ENCODE peak calls at places on chromosomes 1 and 21, in seven cellular contexts. M is K562, B is HCT116, R is SK-N-SH, H is GM12878, P is H1, X is HepG2. L is an unnamed sample.

GRCh38 chr21:34936299-34936698 is 112.8 kb downstream of the RUNX1 start:
- DNase-seq in M (no peak), B (no peak), R (no peak), H (no peak), P (no peak), X (no peak), L (no peak)

GRCh38 chr1:173016409-173016808 is 34.3 kb downstream of the TNFSF18 start:
- DNase-seq in M (no peak), B (no peak), R (no peak), H (no peak), P (no peak), X (no peak), L (no peak)

GRCh38 chr21:46477765-46478164 is 19.1 kb downstream of the DIP2A start:
- DNase-seq in M (no peak), B (no peak), R (no peak), H (no peak), P (no peak), X (no peak), L (no peak)

GRCh38 chr1:54812801-54813478 is 11.8 kb upstream of the TTC22 start:
- DNase-seq in M (no peak), B (no peak), R (no peak), H (peak), P (peak), X (no peak), L (no peak)

GRCh38 chr1:13828454-13829151 is 128.6 kb downstream of the PRDM2 start:
- DNase-seq in M (peak), B (peak), R (peak), H (no peak), P (peak), X (peak), L (peak)

GRCh38 chr1:16927711-16928485 is 6.2 kb downstream of the CROCC start:
- DNase-seq in M (no peak), B (no peak), R (peak), H (no peak), P (no peak), X (no peak), L (no peak)

GRCh38 chr21:31570824-31571425 is 88.6 kb upstream of the SOD1 start:
- DNase-seq in M (no peak), B (no peak), R (no peak), H (no peak), P (no peak), X (no peak), L (no peak)

GRCh38 chr1:150484861-150485260 is 2.4 kb upstream of the TARS2 start:
- DNase-seq in M (peak), B (no peak), R (no peak), H (no peak), P (no peak), X (peak), L (peak)

GRCh38 chr1:26285366-26286063 is 5.6 kb downstream of the SH3BGRL3 start:
- DNase-seq in M (peak), B (peak), R (peak), H (no peak), P (peak), X (peak), L (no peak)

GRCh38 chr1:79325705-79326104 is 319.2 kb upstream of the ADGRL4 start:
- DNase-seq in M (no peak), B (no peak), R (no peak), H (no peak), P (no peak), X (no peak), L (no peak)

GRCh38 chr1:244974550-244974949 is 110.2 kb upstream of the HNRNPU start:
- DNase-seq in M (no peak), B (no peak), R (no peak), H (no peak), P (no peak), X (no peak), L (no peak)

GRCh38 chr1:221274373-221274772 is 395.1 kb downstream of the HLX start:
- DNase-seq in M (no peak), B (no peak), R (no peak), H (no peak), P (no peak), X (no peak), L (no peak)

GRCh38 chr1:211376807-211377206 is 50.2 kb downstream of the TRAF5 start:
- DNase-seq in M (no peak), B (no peak), R (no peak), H (no peak), P (no peak), X (no peak), L (no peak)

GRCh38 chr1:167503626-167504458 is 14.5 kb downstream of the CD247 start:
- DNase-seq in M (no peak), B (no peak), R (no peak), H (no peak), P (peak), X (no peak), L (no peak)

GRCh38 chr1:108962681-108963051 is 618 bp downstream of the CLCC1 start:
- DNase-seq in M (no peak), B (no peak), R (no peak), H (no peak), P (no peak), X (peak), L (peak)

GRCh38 chr1:41795205-41795762 is 123.4 kb downstream of the HIVEP3 start:
- DNase-seq in M (no peak), B (peak), R (no peak), H (no peak), P (no peak), X (no peak), L (peak)

GRCh38 chr1:209073879-209074278 is 509.6 kb upstream of the CAMK1G start:
- DNase-seq in M (no peak), B (no peak), R (no peak), H (no peak), P (no peak), X (no peak), L (no peak)

GRCh38 chr1:185439727-185440415 is 122.8 kb upstream of the IVNS1ABP start:
- DNase-seq in M (no peak), B (no peak), R (no peak), H (peak), P (no peak), X (no peak), L (no peak)

GRCh38 chr1:22831729-22832413 is 121.2 kb downstream of the EPHB2 start:
- DNase-seq in M (no peak), B (peak), R (no peak), H (no peak), P (no peak), X (peak), L (no peak)

GRCh38 chr1:26858160-26858559 is 4.8 kb upstream of the SFN start:
- DNase-seq in M (no peak), B (no peak), R (no peak), H (no peak), P (no peak), X (no peak), L (no peak)

GRCh38 chr1:113210248-113210647 is 137.2 kb downstream of the LRIG2 start:
- DNase-seq in M (peak), B (no peak), R (no peak), H (no peak), P (no peak), X (no peak), L (no peak)

GRCh38 chr1:93874025-93874651 is 4.9 kb downstream of the DNTTIP2 start:
- DNase-seq in M (no peak), B (no peak), R (peak), H (no peak), P (no peak), X (peak), L (no peak)

GRCh38 chr1:38026592-38027200 is 14.2 kb downstream of the UTP11 start:
- DNase-seq in M (no peak), B (no peak), R (no peak), H (no peak), P (no peak), X (no peak), L (peak)

GRCh38 chr1:12617901-12618660 is at the start of gene DHRS3:
- DNase-seq in M (peak), B (peak), R (peak), H (no peak), P (peak), X (peak), L (peak)
- TF ChIP-seq JUND in M (no peak), B (no peak), R (no peak), H (no peak), P (no peak), X (no peak), L (no peak)

GRCh38 chr1:198599749-198600148 is 39.1 kb upstream of the PTPRC start:
- DNase-seq in M (no peak), B (no peak), R (no peak), H (no peak), P (no peak), X (no peak), L (no peak)

GRCh38 chr1:198600906-198601305 is 37.9 kb upstream of the PTPRC start:
- DNase-seq in M (no peak), B (no peak), R (no peak), H (no peak), P (no peak), X (no peak), L (no peak)

GRCh38 chr1:198605426-198605825 is 33.4 kb upstream of the PTPRC start:
- DNase-seq in M (no peak), B (no peak), R (peak), H (no peak), P (no peak), X (no peak), L (no peak)

GRCh38 chr1:198604973-198605372 is 33.9 kb upstream of the PTPRC start:
- DNase-seq in M (no peak), B (no peak), R (no peak), H (no peak), P (no peak), X (no peak), L (no peak)

GRCh38 chr1:198601936-198602889 is 36.6 kb upstream of the PTPRC start:
- DNase-seq in M (no peak), B (no peak), R (no peak), H (no peak), P (no peak), X (no peak), L (no peak)
- TF ChIP-seq JUND in M (no peak), B (no peak), R (no peak), H (no peak), P (no peak), X (no peak), L (no peak)

GRCh38 chr1:74579425-74579824 is 67.0 kb upstream of the LRRC53 start:
- DNase-seq in M (no peak), B (no peak), R (no peak), H (peak), P (no peak), X (no peak), L (no peak)
- TF ChIP-seq JUND in M (no peak), B (no peak), R (no peak), H (no peak), P (no peak), X (no peak), L (no peak)

DNA sequence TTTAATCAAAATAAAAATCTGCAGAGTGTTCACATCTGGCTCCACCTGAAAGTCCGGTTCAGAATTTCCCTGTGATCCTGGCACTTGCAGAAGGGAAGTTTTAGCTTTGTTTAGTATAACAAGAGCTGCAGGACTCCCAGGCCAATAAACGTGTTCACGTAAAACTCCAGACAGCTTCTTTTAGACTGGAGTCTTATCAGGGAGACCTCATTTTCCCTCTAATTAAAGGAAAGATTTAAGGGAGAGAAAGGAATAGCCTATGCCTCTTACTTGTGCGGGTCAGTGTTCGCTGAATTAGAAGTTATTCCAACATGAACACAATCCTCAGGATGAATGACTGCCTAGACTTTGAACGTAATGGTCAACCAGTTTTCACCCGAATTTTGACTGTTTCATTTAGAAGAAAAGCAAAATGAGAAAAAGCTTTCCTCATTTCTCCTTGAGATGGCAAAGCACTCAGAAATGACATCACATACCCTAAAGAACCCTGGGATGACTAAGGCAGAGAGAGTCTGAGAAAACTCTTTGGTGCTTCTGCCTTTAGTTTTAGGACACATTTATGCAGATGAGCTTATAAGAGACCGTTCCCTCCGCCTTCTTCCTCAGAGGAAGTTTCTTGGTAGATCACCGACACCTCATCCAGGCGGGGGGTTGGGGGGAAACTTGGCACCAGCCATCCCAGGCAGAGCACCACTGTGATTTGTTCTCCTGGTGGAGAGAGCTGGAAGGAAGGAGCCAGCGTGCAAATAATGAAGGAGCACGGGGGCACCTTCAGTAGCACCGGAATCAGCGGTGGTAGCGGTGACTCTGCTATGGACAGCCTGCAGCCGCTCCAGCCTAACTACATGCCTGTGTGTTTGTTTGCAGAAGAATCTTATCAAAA is 202.1 kb upstream of the SGIP1 start:
- DNase-seq in M (no peak), B (no peak), R (peak), H (no peak), P (peak), X (no peak), L (no peak)
- TF ChIP-seq JUND in M (no peak), B (peak), R (peak), H (no peak), P (peak), X (no peak), L (no peak)

DNA sequence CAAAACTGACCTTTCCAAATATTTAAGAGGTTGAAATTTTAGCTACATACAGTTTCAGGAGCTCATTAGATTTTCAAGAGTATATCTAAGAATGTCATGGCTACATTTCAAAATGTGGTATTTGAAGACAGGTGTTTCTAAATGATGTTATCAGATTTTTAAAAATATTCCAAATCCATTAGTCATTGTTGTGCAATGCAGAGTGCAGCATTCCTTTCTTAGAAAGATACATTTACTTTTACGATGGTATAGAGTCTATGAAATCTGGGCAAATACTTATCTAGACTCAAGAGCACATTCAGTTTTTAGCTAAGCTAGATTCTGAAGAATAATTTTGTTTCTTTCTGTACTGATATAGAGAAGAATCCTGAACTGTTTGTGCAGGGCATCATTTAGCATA is 230.3 kb downstream of the CHRM3 start:
- DNase-seq in M (no peak), B (no peak), R (no peak), H (no peak), P (no peak), X (no peak), L (no peak)
- TF ChIP-seq JUND in M (no peak), B (no peak), R (no peak), H (no peak), P (no peak), X (no peak), L (no peak)

GRCh38 chr1:151710187-151710586 is 6.4 kb downstream of the CELF3 start:
- DNase-seq in M (peak), B (no peak), R (peak), H (no peak), P (peak), X (no peak), L (peak)
- TF ChIP-seq JUND in M (peak), B (no peak), R (no peak), H (no peak), P (peak), X (no peak), L (no peak)

GRCh38 chr1:52834798-52835197 is 7.8 kb upstream of the ZYG11A start:
- DNase-seq in M (no peak), B (no peak), R (no peak), H (no peak), P (no peak), X (no peak), L (no peak)
- TF ChIP-seq JUND in M (no peak), B (no peak), R (no peak), H (no peak), P (no peak), X (no peak), L (no peak)

GRCh38 chr1:66518654-66519053 is 15.3 kb upstream of the SGIP1 start:
- DNase-seq in M (no peak), B (no peak), R (no peak), H (no peak), P (no peak), X (no peak), L (no peak)

GRCh38 chr1:66517959-66518358 is 16.0 kb upstream of the SGIP1 start:
- DNase-seq in M (no peak), B (no peak), R (no peak), H (no peak), P (no peak), X (no peak), L (no peak)

GRCh38 chr1:66519988-66520387 is 14.0 kb upstream of the SGIP1 start:
- DNase-seq in M (no peak), B (no peak), R (no peak), H (no peak), P (no peak), X (peak), L (no peak)

GRCh38 chr1:66521736-66522365 is 12.1 kb upstream of the SGIP1 start:
- DNase-seq in M (no peak), B (peak), R (no peak), H (no peak), P (no peak), X (no peak), L (no peak)

GRCh38 chr1:66520655-66521054 is 13.3 kb upstream of the SGIP1 start:
- DNase-seq in M (no peak), B (no peak), R (no peak), H (no peak), P (no peak), X (no peak), L (no peak)
- TF ChIP-seq JUND in M (no peak), B (no peak), R (no peak), H (no peak), P (no peak), X (no peak), L (no peak)